ENCODE peak calls at places on chromosomes 2 and 18, in four cellular contexts. D is HepG2; Y is activated naive CD8-positive, alpha-beta T cell treated with anti-CD3 and anti-CD28 coated beads, Interleukin-2, amount 50 U/mL, for 24 hours; P is activated T-cell treated with anti-CD3 and anti-CD28 coated beads, Interleukin-2, amount 50 U/mL, for 4 hours. W is an unnamed sample.

GRCh38 chr2:134352844-134353243 is 99.0 kb downstream of the MGAT5 start:
- ATAC-seq in D (no peak), Y (no peak), P (no peak), W (no peak)

GRCh38 chr2:237434916-237435315 is 21.0 kb upstream of the COL6A3 start:
- ATAC-seq in D (no peak), Y (peak; percentile 38), P (peak; percentile 44), W (peak; percentile 38)

GRCh38 chr2:105557515-105557914 is 158.7 kb upstream of the FHL2 start:
- ATAC-seq in D (no peak), Y (no peak), P (no peak), W (no peak)

GRCh38 chr2:238422285-238422684 is 4.4 kb upstream of the ASB1 start:
- ATAC-seq in D (no peak), Y (no peak), P (no peak), W (no peak)

GRCh38 chr2:215693269-215693998 is 257.6 kb upstream of the FN1 start:
- ATAC-seq in D (peak; percentile 92), Y (no peak), P (no peak), W (no peak)

GRCh38 chr18:55343396-55344073 is 244.5 kb downstream of the TCF4 start:
- ATAC-seq in D (peak; percentile 31), Y (no peak), P (no peak), W (no peak)

GRCh38 chr2:64412671-64413070 is 41.3 kb upstream of the LGALSL start:
- ATAC-seq in D (no peak), Y (no peak), P (no peak), W (no peak)

GRCh38 chr2:123521868-123522267 is 503.2 kb upstream of the CNTNAP5 start:
- ATAC-seq in D (no peak), Y (no peak), P (no peak), W (no peak)

GRCh38 chr2:160306985-160307384 is 106.9 kb upstream of the ITGB6 start:
- ATAC-seq in D (no peak), Y (no peak), P (no peak), W (no peak)

GRCh38 chr2:222982010-222982908 is 69.7 kb upstream of the KCNE4 start:
- ATAC-seq in D (peak; percentile 97), Y (peak; percentile 36), P (no peak), W (no peak)

GRCh38 chr2:187403568-187404260 is 44.3 kb downstream of the CALCRL start:
- ATAC-seq in D (no peak), Y (no peak), P (no peak), W (no peak)

GRCh38 chr2:227183657-227184367 is 19.4 kb downstream of the COL4A3 start:
- ATAC-seq in D (peak; percentile 69), Y (no peak), P (no peak), W (no peak)

GRCh38 chr2:239803764-239804111 is 221.4 kb downstream of the NDUFA10 start:
- ATAC-seq in D (no peak), Y (no peak), P (no peak), W (no peak)

GRCh38 chr2:27489118-27489497 is 435 bp downstream of the IFT172 start:
- ATAC-seq in D (peak; percentile 56), Y (no peak), P (no peak), W (no peak)

GRCh38 chr2:187338679-187339121 is 109.4 kb downstream of the CALCRL start:
- ATAC-seq in D (peak; percentile 66), Y (no peak), P (no peak), W (no peak)

GRCh38 chr2:233938676-233939370 is 21.6 kb downstream of the TRPM8 start:
- ATAC-seq in D (peak; percentile 41), Y (no peak), P (no peak), W (peak; percentile 42)